ENCODE peak calls at places on chromosomes 16 and 17, in seven cellular contexts. Q is neural progenitor cell, M is PC-3, P is fibroblast of lung, X is K562, C is HepG2, L is HCT116. N is an unnamed sample. For H3K9me3, the result is how much of the 10 kb centered on the place peaks cover.

GRCh38 chr17:78952706-78953105 is 27.0 kb downstream of the LGALS3BP start:
- DNase-seq in Q (no peak), M (no peak), P (no peak), X (no peak), C (no peak), L (no peak), N (no peak)

GRCh38 chr16:89785523-89786155 is 30.8 kb downstream of the FANCA start:
- DNase-seq in Q (no peak), M (no peak), P (no peak), X (no peak), C (no peak), L (no peak), N (no peak)

GRCh38 chr17:72258711-72259110 is 137.9 kb downstream of the SOX9 start:
- DNase-seq in Q (no peak), M (no peak), P (no peak), X (no peak), C (no peak), L (no peak), N (no peak)

GRCh38 chr17:45256114-45256966 is 5.6 kb downstream of the SPATA32 start:
- DNase-seq in Q (peak), M (no peak), P (no peak), X (peak), C (no peak), L (no peak), N (no peak)

GRCh38 chr17:44203731-44204452 is 4.2 kb upstream of the ATXN7L3 start:
- DNase-seq in Q (peak), M (peak), P (peak), X (peak), C (peak), L (no peak), N (peak)

GRCh38 chr16:84810518-84811273 is 9.1 kb upstream of the CRISPLD2 start:
- DNase-seq in Q (no peak), M (no peak), P (peak), X (no peak), C (no peak), L (no peak), N (no peak)

GRCh38 chr17:6269474-6269873 is 165.4 kb downstream of the AIPL1 start:
- DNase-seq in Q (peak), M (peak), P (peak), X (peak), C (no peak), L (peak), N (peak)

GRCh38 chr16:68085259-68086071 is at the start of gene NFATC3:
- DNase-seq in Q (peak), M (peak), P (peak), X (peak), C (peak), L (peak), N (peak)

GRCh38 chr17:37067555-37068111 is 118.9 kb downstream of the AATF start:
- DNase-seq in Q (no peak), M (peak), P (peak), X (no peak), C (peak), L (peak), N (peak)

GRCh38 chr17:5705081-5705875 is 121.0 kb upstream of the NLRP1 start:
- DNase-seq in Q (peak), M (no peak), P (peak), X (peak), C (no peak), L (no peak), N (no peak)

GRCh38 chr17:2500446-2500845 is 11.2 kb downstream of the METTL16 start:
- DNase-seq in Q (no peak), M (no peak), P (no peak), X (no peak), C (no peak), L (no peak), N (no peak)

GRCh38 chr16:11306997-11307638 is 26.0 kb upstream of the PRM1 start:
- DNase-seq in Q (no peak), M (no peak), P (no peak), X (no peak), C (peak), L (no peak), N (no peak)

DNA sequence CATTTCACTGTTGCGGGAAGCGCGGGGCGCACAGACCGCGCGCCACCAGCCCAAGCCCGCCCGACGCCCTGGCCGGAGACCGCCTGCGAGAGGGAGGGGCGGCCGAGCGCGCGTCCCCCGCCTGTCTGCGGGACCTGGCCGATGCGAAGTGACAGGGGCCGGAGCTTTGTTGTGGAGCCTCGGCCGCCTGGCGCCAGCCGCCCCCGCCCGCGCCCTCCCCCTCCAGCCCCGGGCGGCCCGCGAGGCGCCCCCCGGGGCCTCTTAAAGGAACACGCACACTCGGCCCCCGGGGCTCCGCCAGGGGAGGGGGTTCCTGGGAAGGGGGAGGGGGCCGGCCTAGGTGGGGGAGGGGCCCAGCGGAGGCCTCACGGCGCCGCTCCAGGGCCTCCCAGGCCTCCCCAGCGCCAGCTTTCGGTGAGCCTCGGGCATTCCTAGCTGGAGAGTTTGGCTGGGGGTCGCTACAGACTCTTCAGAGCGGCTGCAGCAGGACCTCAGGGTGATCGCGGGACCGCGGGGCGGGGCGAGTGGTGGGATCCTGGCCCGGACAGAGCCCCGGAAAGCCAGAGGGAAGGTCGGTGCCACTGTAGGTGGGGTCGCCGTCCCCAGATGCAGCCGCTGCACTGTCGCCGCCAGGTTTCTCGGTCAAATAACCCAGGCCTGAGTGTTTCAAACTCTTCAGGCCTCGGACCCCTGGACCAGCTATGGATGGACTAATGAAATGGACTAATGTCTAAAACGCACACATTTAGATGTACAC is 2.4 kb upstream of the TBX2 start:
- DNase-seq in Q (peak), M (no peak), P (peak), X (no peak), C (no peak), L (no peak), N (no peak)
- TF ChIP-seq EZH2 in Q (peak), M (no peak), P (no peak), X (no peak), C (no peak), L (no peak), N (no peak)

DNA sequence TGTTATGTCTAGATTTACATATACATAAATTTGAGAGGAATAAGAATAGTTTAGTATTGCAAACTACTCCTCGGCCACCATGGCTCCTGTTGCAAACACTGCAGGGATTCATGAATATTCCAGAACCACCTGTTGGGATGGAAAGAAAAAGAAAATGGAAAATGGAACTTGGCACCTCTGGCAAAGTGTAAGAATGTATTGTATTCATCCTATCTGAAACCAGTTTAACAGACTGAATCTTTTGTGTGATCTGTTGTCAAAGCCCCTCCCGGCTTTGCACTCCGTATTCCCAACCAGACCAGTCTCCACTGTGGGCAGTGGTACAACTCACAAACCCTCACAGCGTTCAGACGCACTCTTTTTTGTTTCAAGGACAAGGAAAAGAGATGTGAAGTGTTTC is 124.4 kb downstream of the SPECC1 start:
- DNase-seq in Q (no peak), M (no peak), P (no peak), X (no peak), C (no peak), L (no peak), N (no peak)
- H3K4me2 ChIP-seq in Q (no peak), M (no peak), P (no peak), X (no peak), C (no peak), L (no peak), N (no peak)

GRCh38 chr16:3188925-3189825 is 1.2 kb downstream of the OR1F1 start:
- DNase-seq in Q (peak), M (peak), P (peak), X (peak), C (peak), L (no peak), N (peak)

GRCh38 chr16:3188675-3188924 is 596 bp downstream of the OR1F1 start:
- DNase-seq in Q (no peak), M (no peak), P (no peak), X (no peak), C (no peak), L (no peak), N (no peak)

GRCh38 chr16:3189869-3190268 is 1.9 kb downstream of the OR1F1 start:
- DNase-seq in Q (peak), M (no peak), P (no peak), X (no peak), C (no peak), L (no peak), N (no peak)

GRCh38 chr16:3186946-3187690 is 886 bp upstream of the OR1F1 start:
- DNase-seq in Q (no peak), M (no peak), P (no peak), X (no peak), C (no peak), L (no peak), N (no peak)

DNA sequence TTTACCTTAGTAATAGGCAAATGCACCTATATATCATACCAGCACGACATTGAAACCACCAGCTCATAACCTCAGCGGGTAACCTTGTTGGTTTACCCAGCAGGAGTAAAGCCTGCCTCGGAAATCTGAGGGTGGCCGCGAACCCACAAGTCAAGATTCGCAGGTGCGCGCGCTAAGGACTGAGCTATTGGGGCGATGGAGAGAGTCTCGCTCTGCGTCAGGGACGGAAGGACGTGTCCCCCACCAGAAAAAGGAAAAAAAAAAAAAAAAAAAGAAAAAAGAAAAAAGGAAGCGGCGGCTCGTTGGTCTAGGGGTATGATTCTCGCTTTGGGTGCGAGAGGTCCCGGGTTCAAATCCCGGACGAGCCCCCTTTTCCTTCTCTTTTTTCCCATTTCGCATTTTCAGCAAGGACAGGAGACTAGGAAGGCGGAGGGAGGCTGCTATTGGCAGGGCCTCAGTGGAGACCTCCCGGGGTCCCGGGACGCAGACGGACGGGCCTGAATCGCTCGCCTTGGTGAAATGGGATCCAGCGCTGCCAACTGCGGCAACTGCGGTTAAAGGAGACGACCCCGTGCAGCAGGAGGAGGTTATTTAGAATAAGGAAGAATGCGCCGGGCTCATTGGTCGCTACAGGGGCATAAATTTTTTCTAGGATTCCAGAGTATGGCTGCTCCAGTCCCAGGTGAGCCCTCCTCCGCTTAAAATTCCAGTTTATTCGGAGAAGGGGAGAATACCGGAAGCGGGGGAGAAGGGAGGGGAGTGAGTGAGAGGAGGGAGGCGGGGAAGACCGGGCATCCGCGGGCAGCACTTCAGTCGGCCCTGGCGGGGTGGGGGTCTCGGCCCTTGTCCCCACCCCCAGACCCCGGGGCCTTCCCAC is at the start of gene OR1F1:
- DNase-seq in Q (peak), M (no peak), P (peak), X (peak), C (peak), L (peak), N (peak)
- H3K9me3 ChIP-seq in Q (under half), M (under half), P (under half), X (under half), C (under half), L (under half), N (under half)

GRCh38 chr17:19531780-19532501 is 1.7 kb upstream of the SLC47A1 start:
- DNase-seq in Q (no peak), M (no peak), P (no peak), X (no peak), C (no peak), L (no peak), N (no peak)

GRCh38 chr17:19534562-19535149 is 1.0 kb downstream of the SLC47A1 start:
- DNase-seq in Q (no peak), M (no peak), P (no peak), X (no peak), C (no peak), L (no peak), N (no peak)

GRCh38 chr17:19537116-19537515 is 3.5 kb downstream of the SLC47A1 start:
- DNase-seq in Q (peak), M (no peak), P (no peak), X (no peak), C (no peak), L (no peak), N (no peak)

GRCh38 chr17:19533718-19534561 is at the start of gene SLC47A1:
- DNase-seq in Q (peak), M (no peak), P (no peak), X (no peak), C (peak), L (no peak), N (peak)

DNA sequence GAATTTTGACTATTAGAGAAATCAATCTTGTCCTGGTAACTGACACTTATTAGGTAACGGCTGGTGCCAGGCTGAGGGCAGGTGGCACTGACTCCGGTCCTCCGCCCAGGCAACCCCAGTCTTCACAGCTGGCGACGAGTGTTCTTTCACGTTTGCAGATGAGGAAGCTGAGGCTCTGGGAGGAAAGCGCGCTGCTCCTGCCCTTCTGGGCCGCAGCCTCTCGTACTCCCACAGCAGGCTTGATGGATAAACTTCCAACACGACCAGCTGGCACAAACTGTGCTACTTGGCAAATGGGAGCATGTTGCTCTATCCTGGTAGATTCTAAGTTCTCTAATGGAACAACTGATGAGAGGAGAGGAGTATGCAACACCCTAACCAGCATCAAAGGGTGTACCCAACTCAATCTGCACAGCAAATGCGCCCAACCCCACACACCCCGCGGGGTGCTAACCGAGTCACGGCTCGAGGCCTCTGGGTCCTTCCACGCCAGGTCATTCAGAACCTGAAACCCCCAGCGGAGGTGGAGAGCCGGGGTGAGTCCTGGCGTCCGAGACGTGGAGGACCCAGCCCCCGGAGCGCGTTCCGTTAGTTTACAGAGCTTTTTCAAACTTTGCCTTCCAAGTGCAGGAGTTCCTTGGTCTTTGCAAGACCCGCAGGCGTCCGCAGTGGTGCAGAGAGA is 477 bp upstream of the SLC47A1 start:
- DNase-seq in Q (no peak), M (no peak), P (no peak), X (no peak), C (no peak), L (no peak), N (no peak)
- TF ChIP-seq EZH2 in Q (no peak), M (no peak), P (peak), X (no peak), C (no peak), L (no peak), N (no peak)

GRCh38 chr17:59830846-59831486 is 61.8 kb downstream of the TUBD1 start:
- DNase-seq in Q (no peak), M (peak), P (no peak), X (no peak), C (no peak), L (no peak), N (no peak)

GRCh38 chr17:59828478-59828760 is 64.3 kb downstream of the TUBD1 start:
- DNase-seq in Q (no peak), M (no peak), P (no peak), X (no peak), C (no peak), L (no peak), N (no peak)

GRCh38 chr17:59827721-59828477 is 64.8 kb downstream of the TUBD1 start:
- DNase-seq in Q (no peak), M (peak), P (no peak), X (no peak), C (no peak), L (no peak), N (peak)

GRCh38 chr17:59830007-59830630 is 62.6 kb downstream of the TUBD1 start:
- DNase-seq in Q (no peak), M (peak), P (peak), X (no peak), C (no peak), L (no peak), N (peak)

DNA sequence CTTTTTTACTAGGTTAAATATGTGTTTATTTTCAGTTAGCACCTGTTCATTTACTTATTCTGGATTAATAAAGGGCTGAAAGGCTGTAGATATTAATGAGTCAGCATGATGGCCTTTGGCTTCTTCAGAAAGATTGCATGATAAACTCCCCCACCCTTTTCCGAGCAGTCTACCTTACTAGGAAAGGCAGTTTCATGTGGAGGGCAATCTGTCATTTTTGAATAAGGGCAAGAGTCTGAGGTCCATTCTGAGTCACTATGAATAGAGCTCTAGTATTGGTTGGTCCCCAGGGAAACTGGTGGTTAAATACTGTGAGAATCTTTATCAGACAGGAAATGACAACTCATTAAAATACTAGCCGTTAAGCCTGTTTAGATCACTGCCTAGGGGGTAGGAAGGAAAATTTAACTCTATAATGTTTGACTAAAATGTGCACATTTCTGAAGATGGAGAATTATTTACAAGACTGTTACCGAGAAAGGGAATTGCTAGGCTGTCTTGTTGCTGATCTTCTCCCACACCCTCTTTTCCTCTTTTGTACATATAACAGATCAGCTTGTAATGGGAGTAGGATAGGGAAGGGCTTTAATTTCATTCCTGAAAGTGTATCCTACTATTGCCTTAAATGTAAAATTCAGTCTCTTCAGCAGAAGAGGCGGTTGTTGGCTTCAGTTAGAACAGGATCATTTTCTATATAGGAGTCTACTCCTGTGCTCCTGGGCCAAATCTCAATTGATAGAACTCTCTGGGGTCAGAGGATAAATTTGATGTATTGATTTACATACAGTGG is 63.3 kb downstream of the TUBD1 start:
- DNase-seq in Q (no peak), M (peak), P (peak), X (peak), C (peak), L (peak), N (peak)
- H3K4me2 ChIP-seq in Q (no peak), M (peak), P (peak), X (peak), C (peak), L (peak), N (peak)

GRCh38 chr16:35497399-35497798 is 2038.0 kb downstream of the TP53TG3F start:
- DNase-seq in Q (no peak), M (no peak), P (no peak), X (no peak), C (no peak), L (no peak), N (no peak)
- H3K9me3 ChIP-seq in Q (under half), M (under half), P (under half), X (under half), C (half or more), L (under half), N (under half)

GRCh38 chr17:48643697-48644012 is 17.5 kb upstream of the HOXB9 start:
- DNase-seq in Q (no peak), M (no peak), P (no peak), X (no peak), C (no peak), L (no peak), N (no peak)
- TF ChIP-seq EZH2 in Q (no peak), M (no peak), P (peak), X (no peak), C (no peak), L (no peak), N (no peak)